ENCODE peak calls at places on chromosomes 11 and 22, in nine cellular contexts. One of them, this sample, is unnamed.

GRCh38 chr11:46057489-46057888 is 63.8 kb downstream of the PHF21A start:
- ATAC-seq in effector memory CD8-positive, alpha-beta T cell: no peak
- ATAC-seq in activated naive CD8-positive, alpha-beta T cell treated with anti-CD3 and anti-CD28 coated beads, Interleukin-2, amount 10 ng/mL, durations not matched to agents 7 days and 5 days: no peak
- ATAC-seq in activated B cell treated with CpG ODN at 0.5 μM for 24 hours: no peak
- ATAC-seq in sciatic nerve: no peak
- ATAC-seq in activated CD8-positive, alpha-beta T cell treated with anti-CD3 and anti-CD28 coated beads, Interleukin-2, amount 10 ng/mL, durations not matched to agents 7 days and 5 days: no peak
- ATAC-seq in CD4-positive, alpha-beta T cell: no peak
- ATAC-seq in HepG2: no peak
- ATAC-seq in GM12878: no peak
- ATAC-seq in this sample: no peak

GRCh38 chr22:44755956-44756361 is 3.6 kb downstream of the ARHGAP8 start:
- ATAC-seq in effector memory CD8-positive, alpha-beta T cell: no peak
- ATAC-seq in activated naive CD8-positive, alpha-beta T cell treated with anti-CD3 and anti-CD28 coated beads, Interleukin-2, amount 10 ng/mL, durations not matched to agents 7 days and 5 days: no peak
- ATAC-seq in activated B cell treated with CpG ODN at 0.5 μM for 24 hours: no peak
- ATAC-seq in sciatic nerve: no peak
- ATAC-seq in activated CD8-positive, alpha-beta T cell treated with anti-CD3 and anti-CD28 coated beads, Interleukin-2, amount 10 ng/mL, durations not matched to agents 7 days and 5 days: no peak
- ATAC-seq in CD4-positive, alpha-beta T cell: no peak
- ATAC-seq in HepG2: no peak
- ATAC-seq in GM12878: no peak
- ATAC-seq in this sample: no peak

GRCh38 chr11:109132539-109132938 is 289.5 kb upstream of the C11orf87 start:
- ATAC-seq in effector memory CD8-positive, alpha-beta T cell: no peak
- ATAC-seq in activated naive CD8-positive, alpha-beta T cell treated with anti-CD3 and anti-CD28 coated beads, Interleukin-2, amount 10 ng/mL, durations not matched to agents 7 days and 5 days: no peak
- ATAC-seq in activated B cell treated with CpG ODN at 0.5 μM for 24 hours: no peak
- ATAC-seq in sciatic nerve: no peak
- ATAC-seq in activated CD8-positive, alpha-beta T cell treated with anti-CD3 and anti-CD28 coated beads, Interleukin-2, amount 10 ng/mL, durations not matched to agents 7 days and 5 days: no peak
- ATAC-seq in CD4-positive, alpha-beta T cell: no peak
- ATAC-seq in HepG2: no peak
- ATAC-seq in GM12878: no peak
- ATAC-seq in this sample: peak; percentile 78

GRCh38 chr11:68652683-68653156 is 31.6 kb upstream of the GAL start:
- ATAC-seq in effector memory CD8-positive, alpha-beta T cell: no peak
- ATAC-seq in activated naive CD8-positive, alpha-beta T cell treated with anti-CD3 and anti-CD28 coated beads, Interleukin-2, amount 10 ng/mL, durations not matched to agents 7 days and 5 days: no peak
- ATAC-seq in activated B cell treated with CpG ODN at 0.5 μM for 24 hours: no peak
- ATAC-seq in sciatic nerve: no peak
- ATAC-seq in activated CD8-positive, alpha-beta T cell treated with anti-CD3 and anti-CD28 coated beads, Interleukin-2, amount 10 ng/mL, durations not matched to agents 7 days and 5 days: no peak
- ATAC-seq in CD4-positive, alpha-beta T cell: no peak
- ATAC-seq in HepG2: no peak
- ATAC-seq in GM12878: peak; percentile 50
- ATAC-seq in this sample: peak; percentile 46

GRCh38 chr11:61054927-61055562 is 47.2 kb upstream of the CD5 start:
- ATAC-seq in effector memory CD8-positive, alpha-beta T cell: no peak
- ATAC-seq in activated naive CD8-positive, alpha-beta T cell treated with anti-CD3 and anti-CD28 coated beads, Interleukin-2, amount 10 ng/mL, durations not matched to agents 7 days and 5 days: no peak
- ATAC-seq in activated B cell treated with CpG ODN at 0.5 μM for 24 hours: no peak
- ATAC-seq in sciatic nerve: no peak
- ATAC-seq in activated CD8-positive, alpha-beta T cell treated with anti-CD3 and anti-CD28 coated beads, Interleukin-2, amount 10 ng/mL, durations not matched to agents 7 days and 5 days: no peak
- ATAC-seq in CD4-positive, alpha-beta T cell: no peak
- ATAC-seq in HepG2: no peak
- ATAC-seq in GM12878: no peak
- ATAC-seq in this sample: no peak

GRCh38 chr22:24441406-24442351 is 14.3 kb downstream of the ADORA2A start:
- ATAC-seq in effector memory CD8-positive, alpha-beta T cell: no peak
- ATAC-seq in activated naive CD8-positive, alpha-beta T cell treated with anti-CD3 and anti-CD28 coated beads, Interleukin-2, amount 10 ng/mL, durations not matched to agents 7 days and 5 days: no peak
- ATAC-seq in activated B cell treated with CpG ODN at 0.5 μM for 24 hours: no peak
- ATAC-seq in sciatic nerve: no peak
- ATAC-seq in activated CD8-positive, alpha-beta T cell treated with anti-CD3 and anti-CD28 coated beads, Interleukin-2, amount 10 ng/mL, durations not matched to agents 7 days and 5 days: no peak
- ATAC-seq in CD4-positive, alpha-beta T cell: no peak
- ATAC-seq in HepG2: no peak
- ATAC-seq in GM12878: no peak
- ATAC-seq in this sample: no peak

GRCh38 chr11:19311306-19312030 is 70.7 kb upstream of the E2F8 start:
- ATAC-seq in effector memory CD8-positive, alpha-beta T cell: peak; percentile 62
- ATAC-seq in activated naive CD8-positive, alpha-beta T cell treated with anti-CD3 and anti-CD28 coated beads, Interleukin-2, amount 10 ng/mL, durations not matched to agents 7 days and 5 days: peak; percentile 54
- ATAC-seq in activated B cell treated with CpG ODN at 0.5 μM for 24 hours: peak; percentile 34
- ATAC-seq in sciatic nerve: peak; percentile 91
- ATAC-seq in activated CD8-positive, alpha-beta T cell treated with anti-CD3 and anti-CD28 coated beads, Interleukin-2, amount 10 ng/mL, durations not matched to agents 7 days and 5 days: peak; percentile 72
- ATAC-seq in CD4-positive, alpha-beta T cell: no peak
- ATAC-seq in HepG2: peak; percentile 96
- ATAC-seq in GM12878: peak; percentile 92
- ATAC-seq in this sample: peak; percentile 21

GRCh38 chr11:21944577-21944976 is 248.3 kb upstream of the ANO5 start:
- ATAC-seq in effector memory CD8-positive, alpha-beta T cell: no peak
- ATAC-seq in activated naive CD8-positive, alpha-beta T cell treated with anti-CD3 and anti-CD28 coated beads, Interleukin-2, amount 10 ng/mL, durations not matched to agents 7 days and 5 days: no peak
- ATAC-seq in activated B cell treated with CpG ODN at 0.5 μM for 24 hours: no peak
- ATAC-seq in sciatic nerve: no peak
- ATAC-seq in activated CD8-positive, alpha-beta T cell treated with anti-CD3 and anti-CD28 coated beads, Interleukin-2, amount 10 ng/mL, durations not matched to agents 7 days and 5 days: no peak
- ATAC-seq in CD4-positive, alpha-beta T cell: no peak
- ATAC-seq in HepG2: no peak
- ATAC-seq in GM12878: no peak
- ATAC-seq in this sample: no peak

GRCh38 chr11:124872280-124872679 is 7.0 kb downstream of the ROBO3 start:
- ATAC-seq in effector memory CD8-positive, alpha-beta T cell: no peak
- ATAC-seq in activated naive CD8-positive, alpha-beta T cell treated with anti-CD3 and anti-CD28 coated beads, Interleukin-2, amount 10 ng/mL, durations not matched to agents 7 days and 5 days: no peak
- ATAC-seq in activated B cell treated with CpG ODN at 0.5 μM for 24 hours: no peak
- ATAC-seq in sciatic nerve: no peak
- ATAC-seq in activated CD8-positive, alpha-beta T cell treated with anti-CD3 and anti-CD28 coated beads, Interleukin-2, amount 10 ng/mL, durations not matched to agents 7 days and 5 days: no peak
- ATAC-seq in CD4-positive, alpha-beta T cell: no peak
- ATAC-seq in HepG2: no peak
- ATAC-seq in GM12878: no peak
- ATAC-seq in this sample: no peak

GRCh38 chr22:17086750-17087149 is 1.9 kb downstream of the IL17RA start:
- ATAC-seq in effector memory CD8-positive, alpha-beta T cell: no peak
- ATAC-seq in activated naive CD8-positive, alpha-beta T cell treated with anti-CD3 and anti-CD28 coated beads, Interleukin-2, amount 10 ng/mL, durations not matched to agents 7 days and 5 days: no peak
- ATAC-seq in activated B cell treated with CpG ODN at 0.5 μM for 24 hours: no peak
- ATAC-seq in sciatic nerve: peak; percentile 11
- ATAC-seq in activated CD8-positive, alpha-beta T cell treated with anti-CD3 and anti-CD28 coated beads, Interleukin-2, amount 10 ng/mL, durations not matched to agents 7 days and 5 days: no peak
- ATAC-seq in CD4-positive, alpha-beta T cell: peak; percentile 10
- ATAC-seq in HepG2: no peak
- ATAC-seq in GM12878: no peak
- ATAC-seq in this sample: no peak

GRCh38 chr11:69123593-69124545 is 31.9 kb upstream of the SMIM38 start:
- ATAC-seq in effector memory CD8-positive, alpha-beta T cell: no peak
- ATAC-seq in activated naive CD8-positive, alpha-beta T cell treated with anti-CD3 and anti-CD28 coated beads, Interleukin-2, amount 10 ng/mL, durations not matched to agents 7 days and 5 days: peak; percentile 19
- ATAC-seq in activated B cell treated with CpG ODN at 0.5 μM for 24 hours: peak; percentile 25
- ATAC-seq in sciatic nerve: no peak
- ATAC-seq in activated CD8-positive, alpha-beta T cell treated with anti-CD3 and anti-CD28 coated beads, Interleukin-2, amount 10 ng/mL, durations not matched to agents 7 days and 5 days: no peak
- ATAC-seq in CD4-positive, alpha-beta T cell: no peak
- ATAC-seq in HepG2: peak; percentile 4
- ATAC-seq in GM12878: peak; percentile 39
- ATAC-seq in this sample: peak; percentile 62

GRCh38 chr22:41563051-41563711 is 2.4 kb downstream of the CSDC2 start:
- ATAC-seq in effector memory CD8-positive, alpha-beta T cell: no peak
- ATAC-seq in activated naive CD8-positive, alpha-beta T cell treated with anti-CD3 and anti-CD28 coated beads, Interleukin-2, amount 10 ng/mL, durations not matched to agents 7 days and 5 days: no peak
- ATAC-seq in activated B cell treated with CpG ODN at 0.5 μM for 24 hours: no peak
- ATAC-seq in sciatic nerve: no peak
- ATAC-seq in activated CD8-positive, alpha-beta T cell treated with anti-CD3 and anti-CD28 coated beads, Interleukin-2, amount 10 ng/mL, durations not matched to agents 7 days and 5 days: no peak
- ATAC-seq in CD4-positive, alpha-beta T cell: no peak
- ATAC-seq in HepG2: no peak
- ATAC-seq in GM12878: no peak
- ATAC-seq in this sample: no peak

GRCh38 chr22:43726296-43726695 is 85.8 kb downstream of the EFCAB6 start:
- ATAC-seq in effector memory CD8-positive, alpha-beta T cell: no peak
- ATAC-seq in activated naive CD8-positive, alpha-beta T cell treated with anti-CD3 and anti-CD28 coated beads, Interleukin-2, amount 10 ng/mL, durations not matched to agents 7 days and 5 days: no peak
- ATAC-seq in activated B cell treated with CpG ODN at 0.5 μM for 24 hours: no peak
- ATAC-seq in sciatic nerve: peak; percentile 87
- ATAC-seq in activated CD8-positive, alpha-beta T cell treated with anti-CD3 and anti-CD28 coated beads, Interleukin-2, amount 10 ng/mL, durations not matched to agents 7 days and 5 days: no peak
- ATAC-seq in CD4-positive, alpha-beta T cell: no peak
- ATAC-seq in HepG2: no peak
- ATAC-seq in GM12878: no peak
- ATAC-seq in this sample: no peak

GRCh38 chr11:70085815-70086769 is 8.0 kb downstream of the ANO1 start:
- ATAC-seq in effector memory CD8-positive, alpha-beta T cell: no peak
- ATAC-seq in activated naive CD8-positive, alpha-beta T cell treated with anti-CD3 and anti-CD28 coated beads, Interleukin-2, amount 10 ng/mL, durations not matched to agents 7 days and 5 days: no peak
- ATAC-seq in activated B cell treated with CpG ODN at 0.5 μM for 24 hours: no peak
- ATAC-seq in sciatic nerve: no peak
- ATAC-seq in activated CD8-positive, alpha-beta T cell treated with anti-CD3 and anti-CD28 coated beads, Interleukin-2, amount 10 ng/mL, durations not matched to agents 7 days and 5 days: no peak
- ATAC-seq in CD4-positive, alpha-beta T cell: no peak
- ATAC-seq in HepG2: no peak
- ATAC-seq in GM12878: no peak
- ATAC-seq in this sample: no peak

GRCh38 chr11:17386331-17387084 is 2.0 kb downstream of the KCNJ11 start:
- ATAC-seq in effector memory CD8-positive, alpha-beta T cell: peak; percentile 29
- ATAC-seq in activated naive CD8-positive, alpha-beta T cell treated with anti-CD3 and anti-CD28 coated beads, Interleukin-2, amount 10 ng/mL, durations not matched to agents 7 days and 5 days: peak; percentile 44
- ATAC-seq in activated B cell treated with CpG ODN at 0.5 μM for 24 hours: peak; percentile 26
- ATAC-seq in sciatic nerve: peak; percentile 47
- ATAC-seq in activated CD8-positive, alpha-beta T cell treated with anti-CD3 and anti-CD28 coated beads, Interleukin-2, amount 10 ng/mL, durations not matched to agents 7 days and 5 days: peak; percentile 55
- ATAC-seq in CD4-positive, alpha-beta T cell: peak; percentile 28
- ATAC-seq in HepG2: peak; percentile 81
- ATAC-seq in GM12878: peak; percentile 78
- ATAC-seq in this sample: peak; percentile 49

GRCh38 chr11:112294688-112295340 is 34.2 kb upstream of the PLET1 start:
- ATAC-seq in effector memory CD8-positive, alpha-beta T cell: no peak
- ATAC-seq in activated naive CD8-positive, alpha-beta T cell treated with anti-CD3 and anti-CD28 coated beads, Interleukin-2, amount 10 ng/mL, durations not matched to agents 7 days and 5 days: no peak
- ATAC-seq in activated B cell treated with CpG ODN at 0.5 μM for 24 hours: no peak
- ATAC-seq in sciatic nerve: no peak
- ATAC-seq in activated CD8-positive, alpha-beta T cell treated with anti-CD3 and anti-CD28 coated beads, Interleukin-2, amount 10 ng/mL, durations not matched to agents 7 days and 5 days: no peak
- ATAC-seq in CD4-positive, alpha-beta T cell: no peak
- ATAC-seq in HepG2: no peak
- ATAC-seq in GM12878: no peak
- ATAC-seq in this sample: no peak

GRCh38 chr22:37996079-37996478 is 11.7 kb upstream of the SOX10 start:
- ATAC-seq in effector memory CD8-positive, alpha-beta T cell: no peak
- ATAC-seq in activated naive CD8-positive, alpha-beta T cell treated with anti-CD3 and anti-CD28 coated beads, Interleukin-2, amount 10 ng/mL, durations not matched to agents 7 days and 5 days: no peak
- ATAC-seq in activated B cell treated with CpG ODN at 0.5 μM for 24 hours: peak; percentile 73
- ATAC-seq in sciatic nerve: no peak
- ATAC-seq in activated CD8-positive, alpha-beta T cell treated with anti-CD3 and anti-CD28 coated beads, Interleukin-2, amount 10 ng/mL, durations not matched to agents 7 days and 5 days: no peak
- ATAC-seq in CD4-positive, alpha-beta T cell: no peak
- ATAC-seq in HepG2: no peak
- ATAC-seq in GM12878: peak; percentile 69
- ATAC-seq in this sample: peak; percentile 49

GRCh38 chr11:121514401-121514981 is 61.7 kb upstream of the SORL1-AS1 start:
- ATAC-seq in effector memory CD8-positive, alpha-beta T cell: peak; percentile 75
- ATAC-seq in activated naive CD8-positive, alpha-beta T cell treated with anti-CD3 and anti-CD28 coated beads, Interleukin-2, amount 10 ng/mL, durations not matched to agents 7 days and 5 days: peak; percentile 58
- ATAC-seq in activated B cell treated with CpG ODN at 0.5 μM for 24 hours: no peak
- ATAC-seq in sciatic nerve: no peak
- ATAC-seq in activated CD8-positive, alpha-beta T cell treated with anti-CD3 and anti-CD28 coated beads, Interleukin-2, amount 10 ng/mL, durations not matched to agents 7 days and 5 days: peak; percentile 50
- ATAC-seq in CD4-positive, alpha-beta T cell: peak; percentile 52
- ATAC-seq in HepG2: no peak
- ATAC-seq in GM12878: no peak
- ATAC-seq in this sample: no peak

GRCh38 chr11:2701898-2702434 is 2.2 kb upstream of the KCNQ1OT1 start:
- ATAC-seq in effector memory CD8-positive, alpha-beta T cell: no peak
- ATAC-seq in activated naive CD8-positive, alpha-beta T cell treated with anti-CD3 and anti-CD28 coated beads, Interleukin-2, amount 10 ng/mL, durations not matched to agents 7 days and 5 days: no peak
- ATAC-seq in activated B cell treated with CpG ODN at 0.5 μM for 24 hours: no peak
- ATAC-seq in sciatic nerve: no peak
- ATAC-seq in activated CD8-positive, alpha-beta T cell treated with anti-CD3 and anti-CD28 coated beads, Interleukin-2, amount 10 ng/mL, durations not matched to agents 7 days and 5 days: no peak
- ATAC-seq in CD4-positive, alpha-beta T cell: no peak
- ATAC-seq in HepG2: no peak
- ATAC-seq in GM12878: no peak
- ATAC-seq in this sample: no peak

GRCh38 chr22:22168190-22168940 is 76.2 kb upstream of the VPREB1 start:
- ATAC-seq in effector memory CD8-positive, alpha-beta T cell: peak; percentile 53
- ATAC-seq in activated naive CD8-positive, alpha-beta T cell treated with anti-CD3 and anti-CD28 coated beads, Interleukin-2, amount 10 ng/mL, durations not matched to agents 7 days and 5 days: peak; percentile 58
- ATAC-seq in activated B cell treated with CpG ODN at 0.5 μM for 24 hours: peak; percentile 54
- ATAC-seq in sciatic nerve: no peak
- ATAC-seq in activated CD8-positive, alpha-beta T cell treated with anti-CD3 and anti-CD28 coated beads, Interleukin-2, amount 10 ng/mL, durations not matched to agents 7 days and 5 days: peak; percentile 30
- ATAC-seq in CD4-positive, alpha-beta T cell: no peak
- ATAC-seq in HepG2: no peak
- ATAC-seq in GM12878: peak; percentile 74
- ATAC-seq in this sample: peak; percentile 65

GRCh38 chr11:44519989-44520737 is 45.3 kb upstream of the CD82 start:
- ATAC-seq in effector memory CD8-positive, alpha-beta T cell: no peak
- ATAC-seq in activated naive CD8-positive, alpha-beta T cell treated with anti-CD3 and anti-CD28 coated beads, Interleukin-2, amount 10 ng/mL, durations not matched to agents 7 days and 5 days: no peak
- ATAC-seq in activated B cell treated with CpG ODN at 0.5 μM for 24 hours: no peak
- ATAC-seq in sciatic nerve: peak; percentile 89
- ATAC-seq in activated CD8-positive, alpha-beta T cell treated with anti-CD3 and anti-CD28 coated beads, Interleukin-2, amount 10 ng/mL, durations not matched to agents 7 days and 5 days: no peak
- ATAC-seq in CD4-positive, alpha-beta T cell: no peak
- ATAC-seq in HepG2: no peak
- ATAC-seq in GM12878: no peak
- ATAC-seq in this sample: no peak

GRCh38 chr11:14852571-14853177 is 39.4 kb downstream of the CYP2R1 start:
- ATAC-seq in effector memory CD8-positive, alpha-beta T cell: no peak
- ATAC-seq in activated naive CD8-positive, alpha-beta T cell treated with anti-CD3 and anti-CD28 coated beads, Interleukin-2, amount 10 ng/mL, durations not matched to agents 7 days and 5 days: no peak
- ATAC-seq in activated B cell treated with CpG ODN at 0.5 μM for 24 hours: no peak
- ATAC-seq in sciatic nerve: no peak
- ATAC-seq in activated CD8-positive, alpha-beta T cell treated with anti-CD3 and anti-CD28 coated beads, Interleukin-2, amount 10 ng/mL, durations not matched to agents 7 days and 5 days: no peak
- ATAC-seq in CD4-positive, alpha-beta T cell: no peak
- ATAC-seq in HepG2: no peak
- ATAC-seq in GM12878: no peak
- ATAC-seq in this sample: no peak

GRCh38 chr11:114773541-114774338 is 95.4 kb downstream of the NXPE2 start:
- ATAC-seq in effector memory CD8-positive, alpha-beta T cell: no peak
- ATAC-seq in activated naive CD8-positive, alpha-beta T cell treated with anti-CD3 and anti-CD28 coated beads, Interleukin-2, amount 10 ng/mL, durations not matched to agents 7 days and 5 days: no peak
- ATAC-seq in activated B cell treated with CpG ODN at 0.5 μM for 24 hours: no peak
- ATAC-seq in sciatic nerve: no peak
- ATAC-seq in activated CD8-positive, alpha-beta T cell treated with anti-CD3 and anti-CD28 coated beads, Interleukin-2, amount 10 ng/mL, durations not matched to agents 7 days and 5 days: no peak
- ATAC-seq in CD4-positive, alpha-beta T cell: no peak
- ATAC-seq in HepG2: no peak
- ATAC-seq in GM12878: no peak
- ATAC-seq in this sample: no peak

GRCh38 chr11:119470316-119471266 is 47.6 kb upstream of the THY1 start:
- ATAC-seq in effector memory CD8-positive, alpha-beta T cell: no peak
- ATAC-seq in activated naive CD8-positive, alpha-beta T cell treated with anti-CD3 and anti-CD28 coated beads, Interleukin-2, amount 10 ng/mL, durations not matched to agents 7 days and 5 days: no peak
- ATAC-seq in activated B cell treated with CpG ODN at 0.5 μM for 24 hours: no peak
- ATAC-seq in sciatic nerve: no peak
- ATAC-seq in activated CD8-positive, alpha-beta T cell treated with anti-CD3 and anti-CD28 coated beads, Interleukin-2, amount 10 ng/mL, durations not matched to agents 7 days and 5 days: no peak
- ATAC-seq in CD4-positive, alpha-beta T cell: no peak
- ATAC-seq in HepG2: no peak
- ATAC-seq in GM12878: no peak
- ATAC-seq in this sample: no peak

GRCh38 chr22:41237036-41237706 is 3.6 kb downstream of the CHADL start:
- ATAC-seq in effector memory CD8-positive, alpha-beta T cell: no peak
- ATAC-seq in activated naive CD8-positive, alpha-beta T cell treated with anti-CD3 and anti-CD28 coated beads, Interleukin-2, amount 10 ng/mL, durations not matched to agents 7 days and 5 days: no peak
- ATAC-seq in activated B cell treated with CpG ODN at 0.5 μM for 24 hours: no peak
- ATAC-seq in sciatic nerve: no peak
- ATAC-seq in activated CD8-positive, alpha-beta T cell treated with anti-CD3 and anti-CD28 coated beads, Interleukin-2, amount 10 ng/mL, durations not matched to agents 7 days and 5 days: no peak
- ATAC-seq in CD4-positive, alpha-beta T cell: no peak
- ATAC-seq in HepG2: no peak
- ATAC-seq in GM12878: no peak
- ATAC-seq in this sample: no peak

GRCh38 chr11:104402812-104403521 is 239.0 kb upstream of the PDGFD start:
- ATAC-seq in effector memory CD8-positive, alpha-beta T cell: no peak
- ATAC-seq in activated naive CD8-positive, alpha-beta T cell treated with anti-CD3 and anti-CD28 coated beads, Interleukin-2, amount 10 ng/mL, durations not matched to agents 7 days and 5 days: no peak
- ATAC-seq in activated B cell treated with CpG ODN at 0.5 μM for 24 hours: peak; percentile 65
- ATAC-seq in sciatic nerve: no peak
- ATAC-seq in activated CD8-positive, alpha-beta T cell treated with anti-CD3 and anti-CD28 coated beads, Interleukin-2, amount 10 ng/mL, durations not matched to agents 7 days and 5 days: no peak
- ATAC-seq in CD4-positive, alpha-beta T cell: no peak
- ATAC-seq in HepG2: no peak
- ATAC-seq in GM12878: peak; percentile 74
- ATAC-seq in this sample: peak; percentile 96

GRCh38 chr22:19577422-19577966 is 53.3 kb upstream of the CLDN5 start:
- ATAC-seq in effector memory CD8-positive, alpha-beta T cell: no peak
- ATAC-seq in activated naive CD8-positive, alpha-beta T cell treated with anti-CD3 and anti-CD28 coated beads, Interleukin-2, amount 10 ng/mL, durations not matched to agents 7 days and 5 days: no peak
- ATAC-seq in activated B cell treated with CpG ODN at 0.5 μM for 24 hours: no peak
- ATAC-seq in sciatic nerve: no peak
- ATAC-seq in activated CD8-positive, alpha-beta T cell treated with anti-CD3 and anti-CD28 coated beads, Interleukin-2, amount 10 ng/mL, durations not matched to agents 7 days and 5 days: no peak
- ATAC-seq in CD4-positive, alpha-beta T cell: no peak
- ATAC-seq in HepG2: no peak
- ATAC-seq in GM12878: no peak
- ATAC-seq in this sample: no peak

GRCh38 chr11:110948112-110948511 is 235.9 kb upstream of the ARHGAP20 start:
- ATAC-seq in effector memory CD8-positive, alpha-beta T cell: no peak
- ATAC-seq in activated naive CD8-positive, alpha-beta T cell treated with anti-CD3 and anti-CD28 coated beads, Interleukin-2, amount 10 ng/mL, durations not matched to agents 7 days and 5 days: no peak
- ATAC-seq in activated B cell treated with CpG ODN at 0.5 μM for 24 hours: no peak
- ATAC-seq in sciatic nerve: peak; percentile 91
- ATAC-seq in activated CD8-positive, alpha-beta T cell treated with anti-CD3 and anti-CD28 coated beads, Interleukin-2, amount 10 ng/mL, durations not matched to agents 7 days and 5 days: no peak
- ATAC-seq in CD4-positive, alpha-beta T cell: no peak
- ATAC-seq in HepG2: no peak
- ATAC-seq in GM12878: no peak
- ATAC-seq in this sample: no peak

GRCh38 chr11:62540804-62541671 is 5.6 kb downstream of the AHNAK start:
- ATAC-seq in effector memory CD8-positive, alpha-beta T cell: peak; percentile 3
- ATAC-seq in activated naive CD8-positive, alpha-beta T cell treated with anti-CD3 and anti-CD28 coated beads, Interleukin-2, amount 10 ng/mL, durations not matched to agents 7 days and 5 days: no peak
- ATAC-seq in activated B cell treated with CpG ODN at 0.5 μM for 24 hours: peak; percentile 66
- ATAC-seq in sciatic nerve: no peak
- ATAC-seq in activated CD8-positive, alpha-beta T cell treated with anti-CD3 and anti-CD28 coated beads, Interleukin-2, amount 10 ng/mL, durations not matched to agents 7 days and 5 days: no peak
- ATAC-seq in CD4-positive, alpha-beta T cell: no peak
- ATAC-seq in HepG2: no peak
- ATAC-seq in GM12878: peak; percentile 55
- ATAC-seq in this sample: peak; percentile 87

GRCh38 chr11:46659908-46660307 is 40.5 kb downstream of the ARHGAP1 start:
- ATAC-seq in effector memory CD8-positive, alpha-beta T cell: no peak
- ATAC-seq in activated naive CD8-positive, alpha-beta T cell treated with anti-CD3 and anti-CD28 coated beads, Interleukin-2, amount 10 ng/mL, durations not matched to agents 7 days and 5 days: no peak
- ATAC-seq in activated B cell treated with CpG ODN at 0.5 μM for 24 hours: no peak
- ATAC-seq in sciatic nerve: peak; percentile 85
- ATAC-seq in activated CD8-positive, alpha-beta T cell treated with anti-CD3 and anti-CD28 coated beads, Interleukin-2, amount 10 ng/mL, durations not matched to agents 7 days and 5 days: no peak
- ATAC-seq in CD4-positive, alpha-beta T cell: no peak
- ATAC-seq in HepG2: no peak
- ATAC-seq in GM12878: no peak
- ATAC-seq in this sample: no peak

GRCh38 chr22:19714320-19715252 is at the start of gene SEPTIN5:
- ATAC-seq in effector memory CD8-positive, alpha-beta T cell: no peak
- ATAC-seq in activated naive CD8-positive, alpha-beta T cell treated with anti-CD3 and anti-CD28 coated beads, Interleukin-2, amount 10 ng/mL, durations not matched to agents 7 days and 5 days: no peak
- ATAC-seq in activated B cell treated with CpG ODN at 0.5 μM for 24 hours: no peak
- ATAC-seq in sciatic nerve: no peak
- ATAC-seq in activated CD8-positive, alpha-beta T cell treated with anti-CD3 and anti-CD28 coated beads, Interleukin-2, amount 10 ng/mL, durations not matched to agents 7 days and 5 days: no peak
- ATAC-seq in CD4-positive, alpha-beta T cell: no peak
- ATAC-seq in HepG2: no peak
- ATAC-seq in GM12878: no peak
- ATAC-seq in this sample: no peak